ENCODE peak calls at places on chromosomes 12 and 14, in four cellular contexts. H is A549, W is Panc1, B is HepG2. C is an unnamed sample. For H3K4me1, the result is how much of the 10 kb centered on the place peaks cover.

GRCh38 chr12:132397152-132397933 is 68.0 kb upstream of the GALNT9 start:
- DNase-seq in W (no peak), B (no peak), H (no peak), C (no peak)

GRCh38 chr12:9943244-9943643 is 11.1 kb upstream of the CLEC2A start:
- DNase-seq in H (no peak), B (no peak), W (no peak), C (no peak)

GRCh38 chr12:114302117-114302516 is 103.8 kb downstream of the TBX5 start:
- DNase-seq in B (no peak), W (no peak), H (no peak), C (no peak)

GRCh38 chr12:66365718-66366485 is 63.6 kb downstream of the HELB start:
- DNase-seq in H (no peak), W (no peak), B (no peak), C (no peak)

GRCh38 chr12:95605087-95605486 is 53.8 kb upstream of the USP44 start:
- DNase-seq in H (peak), W (no peak), B (no peak), C (no peak)

GRCh38 chr12:1632702-1633101 is 3.7 kb downstream of the WNT5B start:
- DNase-seq in W (no peak), H (no peak), B (no peak), C (no peak)

GRCh38 chr12:47860873-47861272 is 41.2 kb upstream of the HDAC7 start:
- DNase-seq in W (no peak), H (no peak), B (no peak), C (no peak)

GRCh38 chr12:18355429-18355828 is 94.1 kb downstream of the PIK3C2G start:
- DNase-seq in W (no peak), H (no peak), B (no peak), C (no peak)

GRCh38 chr12:9646794-9647622 is 22.5 kb upstream of the CLEC2D start:
- DNase-seq in B (no peak), W (no peak), H (peak), C (no peak)

GRCh38 chr14:67514650-67515385 is 18.3 kb upstream of the PLEKHH1 start:
- DNase-seq in W (no peak), H (no peak), B (no peak), C (peak)

GRCh38 chr12:115035536-115036107 is 351.6 kb upstream of the TBX3 start:
- DNase-seq in B (no peak), H (no peak), W (no peak), C (no peak)

GRCh38 chr14:67919259-67919658 is 99.7 kb downstream of the RAD51B start:
- DNase-seq in B (no peak), W (no peak), H (no peak), C (no peak)

GRCh38 chr12:123057505-123058265 is 77.2 kb downstream of the ARL6IP4 start:
- DNase-seq in B (no peak), H (no peak), W (no peak), C (no peak)

GRCh38 chr12:82174383-82174782 is 183.8 kb downstream of the CCDC59 start:
- DNase-seq in H (no peak), B (no peak), W (no peak), C (no peak)

GRCh38 chr14:74176404-74176788 is 62.9 kb upstream of the VSX2 start:
- DNase-seq in H (no peak), B (no peak), W (no peak), C (no peak)

GRCh38 chr14:72894623-72895378 is 900 bp upstream of the DPF3 start:
- DNase-seq in H (no peak), B (no peak), W (no peak), C (peak)

GRCh38 chr14:24441904-24442239 is 704 bp downstream of the SDR39U1 start:
- DNase-seq in H (no peak), W (no peak), B (no peak), C (no peak)

GRCh38 chr12:64104376-64104775 is 117.7 kb downstream of the KICS2 start:
- DNase-seq in H (no peak), B (no peak), W (no peak), C (no peak)

GRCh38 chr14:31059152-31059924 is 33.2 kb upstream of the STRN3 start:
- DNase-seq in B (peak), H (peak), W (no peak), C (no peak)

GRCh38 chr12:108643941-108644742 is 10.4 kb upstream of the SELPLG start:
- DNase-seq in W (no peak), B (no peak), H (peak), C (no peak)

GRCh38 chr14:104358528-104359300 is 220.3 kb downstream of the KIF26A start:
- DNase-seq in W (no peak), B (no peak), H (no peak), C (no peak)

GRCh38 chr12:100927825-100928224 is 133.2 kb downstream of the ANO4 start:
- DNase-seq in H (no peak), W (no peak), B (no peak), C (no peak)

GRCh38 chr14:32073537-32074189 is 3.4 kb upstream of the ARHGAP5 start:
- DNase-seq in B (peak), W (peak), H (peak), C (peak)

GRCh38 chr14:51776102-51776894 is 84.1 kb upstream of the GNG2 start:
- DNase-seq in B (peak), H (peak), W (no peak), C (peak)
- H3K4me3 ChIP-seq in B (no peak), H (peak), W (no peak), C (no peak)

GRCh38 chr14:38124496-38124895 is 83.2 kb upstream of the SSTR1 start:
- DNase-seq in H (no peak), B (no peak), W (no peak), C (no peak)
- H3K4me1 ChIP-seq in H (under half), B (under half), W (under half), C (under half)

GRCh38 chr14:53715390-53715730 is 241.3 kb downstream of the BMP4 start:
- DNase-seq in W (no peak), B (peak), H (peak), C (no peak)
- H3K4me3 ChIP-seq in W (no peak), B (no peak), H (no peak), C (no peak)

GRCh38 chr12:67391034-67391433 is 121.9 kb downstream of the CAND1 start:
- DNase-seq in H (no peak), W (no peak), B (no peak), C (no peak)

GRCh38 chr12:67391656-67392055 is 122.5 kb downstream of the CAND1 start:
- DNase-seq in B (no peak), W (no peak), H (no peak), C (no peak)

GRCh38 chr12:67388331-67389163 is 119.4 kb downstream of the CAND1 start:
- DNase-seq in H (no peak), B (no peak), W (no peak), C (no peak)

GRCh38 chr12:67382206-67382871 is 113.2 kb downstream of the CAND1 start:
- DNase-seq in H (no peak), B (no peak), W (no peak), C (no peak)

GRCh38 chr12:67386869-67387570 is 117.9 kb downstream of the CAND1 start:
- DNase-seq in W (no peak), H (no peak), B (no peak), C (no peak)
- H3K4me1 ChIP-seq in W (under half), H (under half), B (under half), C (under half)

DNA sequence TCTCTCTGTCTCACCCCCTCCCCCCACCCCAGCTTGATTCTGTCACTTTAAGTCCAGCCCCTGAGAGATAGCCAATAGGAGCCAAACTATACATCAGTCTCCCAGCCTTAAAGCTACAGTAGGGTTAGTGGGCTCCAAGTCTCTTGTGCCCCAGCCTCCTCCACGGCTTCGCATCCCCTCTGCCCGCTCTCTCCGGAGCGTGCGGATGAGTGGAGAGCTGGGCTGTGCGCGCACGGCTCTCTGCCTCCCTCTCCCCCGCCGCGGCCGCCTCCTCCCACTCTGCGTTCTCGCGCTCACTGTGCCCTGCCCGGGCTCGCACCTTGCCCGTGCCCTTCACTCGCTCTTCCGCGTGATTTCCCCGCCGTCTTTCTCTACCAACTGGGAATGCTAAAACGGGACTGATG is at the start of gene ESRRB:
- DNase-seq in H (peak), B (no peak), W (no peak), C (no peak)
- H3K4me3 ChIP-seq in H (peak), B (no peak), W (peak), C (no peak)

GRCh38 chr14:92798811-92799210 is 4.7 kb downstream of the GOLGA5 start:
- DNase-seq in B (no peak), W (no peak), H (no peak), C (no peak)
- H3K4me1 ChIP-seq in B (half or more), W (under half), H (under half), C (under half)

C was measured in naive thymus-derived CD4-positive, alpha-beta T cell.